ENCODE peak calls at places on chromosomes 7 and 10, in six cellular contexts. O is stimulated activated CD8-positive, alpha-beta memory T cell treated with anti-CD3 and anti-CD28 coated beads, Interleukin-2, amount 100 ng/mL, for 48 hours; I is progenitor cell of endocrine pancreas; U is activated naive CD4-positive, alpha-beta T cell; K is renal cortical epithelial cell; Z is HCT116. B is an unnamed sample.

GRCh38 chr7:33725641-33726040 is 179.7 kb upstream of the BMPER start:
- DNase-seq in O (no peak), I (no peak), U (no peak), K (no peak), Z (no peak), B (no peak)

GRCh38 chr7:29113384-29114102 is 32.8 kb downstream of the CPVL start:
- DNase-seq in O (no peak), I (no peak), U (no peak), K (peak), Z (peak), B (no peak)

GRCh38 chr10:12299222-12299973 is 49.9 kb upstream of the CAMK1D start:
- DNase-seq in O (no peak), I (no peak), U (no peak), K (no peak), Z (no peak), B (no peak)

GRCh38 chr7:16594061-16594460 is 51.5 kb downstream of the ANKMY2 start:
- DNase-seq in O (no peak), I (no peak), U (no peak), K (peak), Z (no peak), B (no peak)

GRCh38 chr7:27168265-27168947 is 3.1 kb upstream of the HOXA9 start:
- DNase-seq in O (no peak), I (no peak), U (no peak), K (no peak), Z (no peak), B (peak)

GRCh38 chr10:18224626-18225445 is 84.6 kb downstream of the CACNB2 start:
- DNase-seq in O (no peak), I (no peak), U (no peak), K (no peak), Z (no peak), B (no peak)

GRCh38 chr10:66748217-66748616 is 177.6 kb upstream of the LRRTM3 start:
- DNase-seq in O (no peak), I (no peak), U (no peak), K (no peak), Z (no peak), B (no peak)

GRCh38 chr10:98367626-98368451 is 47.1 kb downstream of the PYROXD2 start:
- DNase-seq in O (no peak), I (no peak), U (no peak), K (no peak), Z (no peak), B (no peak)

GRCh38 chr7:40015790-40016296 is 65.8 kb downstream of the CDK13 start:
- DNase-seq in O (no peak), I (no peak), U (no peak), K (peak), Z (no peak), B (no peak)